ENCODE peak calls at places on chromosomes 16 and 17, in six cellular contexts. C is H1, M is trophoblast cell, T is IMR-90, V is mesendoderm, E is mesenchymal stem cell. J is an unnamed sample.

GRCh38 chr17:17523001-17523713 is 27.0 kb upstream of the RASD1 start:
- DNase-seq in C (no peak), M (no peak), T (no peak), V (peak), E (no peak), J (no peak)

GRCh38 chr17:82930043-82930923 is 90.5 kb upstream of the ZNF750 start:
- DNase-seq in C (no peak), M (no peak), T (no peak), V (no peak), E (no peak), J (no peak)

GRCh38 chr16:1407749-1408148 is 6.8 kb downstream of the UNKL start:
- DNase-seq in C (no peak), M (no peak), T (peak), V (no peak), E (no peak), J (no peak)

GRCh38 chr17:49935526-49936210 is 33.3 kb upstream of the DLX4 start:
- DNase-seq in C (no peak), M (peak), T (no peak), V (no peak), E (no peak), J (no peak)

GRCh38 chr17:56913867-56914640 is at the start of gene TRIM25:
- DNase-seq in C (peak), M (peak), T (peak), V (peak), E (peak), J (peak)

GRCh38 chr17:76940293-76940692 is 72.1 kb downstream of the MGAT5B start:
- DNase-seq in C (peak), M (no peak), T (no peak), V (peak), E (no peak), J (no peak)

GRCh38 chr16:788399-789126 is at the start of gene CHTF18:
- DNase-seq in C (peak), M (peak), T (peak), V (peak), E (peak), J (peak)

GRCh38 chr17:8163978-8164814 is 1.4 kb upstream of the VAMP2 start:
- DNase-seq in C (no peak), M (no peak), T (peak), V (peak), E (peak), J (no peak)

GRCh38 chr17:75637561-75637960 is 4.3 kb downstream of the SMIM5 start:
- DNase-seq in C (no peak), M (no peak), T (no peak), V (no peak), E (no peak), J (no peak)

GRCh38 chr17:47315451-47316266 is 8.1 kb upstream of the EFCAB13 start:
- DNase-seq in C (no peak), M (peak), T (peak), V (peak), E (peak), J (peak)

GRCh38 chr17:55285340-55286301 is 20.9 kb downstream of the HLF start:
- DNase-seq in C (no peak), M (peak), T (peak), V (no peak), E (no peak), J (no peak)

GRCh38 chr17:31559647-31560501 is 168.4 kb downstream of the RAB11FIP4 start:
- DNase-seq in C (peak), M (peak), T (no peak), V (peak), E (peak), J (no peak)

GRCh38 chr17:46925185-46925858 is 2.4 kb downstream of the GOSR2 start:
- DNase-seq in C (no peak), M (no peak), T (no peak), V (no peak), E (no peak), J (no peak)

GRCh38 chr16:17544785-17545184 is 74.0 kb upstream of the XYLT1 start:
- DNase-seq in C (peak), M (peak), T (no peak), V (peak), E (no peak), J (no peak)

GRCh38 chr17:8300629-8301242 is 5.5 kb upstream of the SLC25A35 start:
- DNase-seq in C (peak), M (peak), T (peak), V (peak), E (peak), J (peak)

GRCh38 chr16:83344014-83344413 is 463.8 kb upstream of the HSBP1 start:
- DNase-seq in C (no peak), M (peak), T (peak), V (no peak), E (peak), J (no peak)

GRCh38 chr16:24088767-24089166 is 167.4 kb upstream of the CACNG3 start:
- DNase-seq in C (no peak), M (no peak), T (no peak), V (no peak), E (no peak), J (no peak)

GRCh38 chr17:50955160-50955559 is 89.0 kb upstream of the TOB1 start:
- DNase-seq in C (no peak), M (no peak), T (no peak), V (no peak), E (no peak), J (no peak)

GRCh38 chr16:57143125-57143965 is 42.5 kb downstream of the PSME3IP1 start:
- DNase-seq in C (no peak), M (no peak), T (no peak), V (no peak), E (no peak), J (no peak)

GRCh38 chr17:74271281-74271680 is 2.8 kb upstream of the DNAI2 start:
- DNase-seq in C (no peak), M (no peak), T (no peak), V (peak), E (no peak), J (no peak)

GRCh38 chr16:64133396-64133795 is 988.5 kb downstream of the CDH11 start:
- DNase-seq in C (no peak), M (no peak), T (no peak), V (no peak), E (no peak), J (no peak)

GRCh38 chr17:81551458-81552243 is 502 bp downstream of the FAAP100 start:
- DNase-seq in C (no peak), M (peak), T (peak), V (no peak), E (peak), J (no peak)

GRCh38 chr17:39966771-39967170 is 4.0 kb downstream of the GSDMA start:
- DNase-seq in C (no peak), M (no peak), T (no peak), V (no peak), E (no peak), J (no peak)

GRCh38 chr17:39963826-39964225 is 1.0 kb downstream of the GSDMA start:
- DNase-seq in C (no peak), M (peak), T (no peak), V (no peak), E (no peak), J (no peak)

GRCh38 chr17:39960406-39961053 is 2.3 kb upstream of the GSDMA start:
- DNase-seq in C (no peak), M (no peak), T (no peak), V (no peak), E (no peak), J (no peak)

GRCh38 chr17:39965017-39965699 is 2.4 kb downstream of the GSDMA start:
- DNase-seq in C (no peak), M (no peak), T (no peak), V (no peak), E (no peak), J (no peak)

DNA sequence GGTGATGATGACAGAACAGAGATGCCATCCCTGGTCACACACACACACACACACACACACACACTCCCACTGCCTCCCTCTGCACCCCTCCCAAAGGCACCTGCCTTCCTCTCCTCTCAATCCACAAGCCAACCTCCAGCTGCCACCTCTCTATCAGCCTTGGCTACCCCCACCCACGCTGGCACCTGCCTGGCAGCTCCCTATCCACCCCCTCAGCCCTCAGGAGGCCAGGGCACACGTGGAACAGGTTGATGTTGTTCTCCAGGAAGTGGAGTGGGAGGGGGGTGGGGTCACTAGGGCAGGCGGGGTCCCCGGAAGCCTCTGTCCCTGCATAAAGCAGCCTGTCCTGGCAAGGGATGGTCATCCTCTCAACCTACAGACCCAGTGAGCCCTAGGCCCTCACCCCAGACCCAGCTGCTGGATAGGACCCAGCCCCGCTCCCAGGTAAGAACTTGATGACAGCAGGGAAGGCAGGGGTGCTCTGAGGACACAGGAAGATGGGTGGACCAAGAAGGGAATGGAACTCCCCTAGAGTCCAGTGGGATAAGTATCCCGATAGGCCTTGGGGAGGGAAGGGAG is at the start of gene GSDMA:
- DNase-seq in C (no peak), M (no peak), T (no peak), V (no peak), E (no peak), J (no peak)
- H3K4me3 ChIP-seq in C (no peak), M (no peak), T (no peak), V (no peak), E (no peak), J (no peak)

DNA sequence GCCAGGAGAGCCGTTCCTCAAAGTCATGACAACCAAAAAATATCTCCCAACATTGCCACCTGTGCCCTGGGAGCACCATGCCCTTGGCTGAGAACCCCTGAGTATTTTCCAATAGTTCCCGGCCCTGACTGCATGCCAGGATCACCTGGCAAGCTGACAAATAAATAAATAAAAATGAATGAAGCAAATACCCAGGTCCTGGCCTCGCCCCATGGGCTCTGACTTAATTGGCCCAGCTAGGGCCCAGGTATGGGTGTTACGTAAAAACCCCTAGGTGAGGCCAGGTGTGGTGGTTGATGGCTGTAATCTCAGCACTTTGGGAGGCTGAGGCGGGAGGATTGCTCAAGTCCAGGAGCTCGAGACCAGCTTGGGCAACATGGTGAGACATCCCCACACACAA is 2.7 kb upstream of the C16orf74 start:
- DNase-seq in C (no peak), M (peak), T (no peak), V (no peak), E (no peak), J (no peak)
- H3K9ac ChIP-seq in C (no peak), M (no peak), T (no peak), V (no peak), E (no peak), J (no peak)

GRCh38 chr17:78360371-78361226 is 722 bp upstream of the SOCS3 start:
- DNase-seq in C (peak), M (peak), T (peak), V (peak), E (peak), J (peak)

GRCh38 chr17:78357687-78358537 is 2.0 kb downstream of the SOCS3 start:
- DNase-seq in C (no peak), M (no peak), T (no peak), V (peak), E (peak), J (no peak)

GRCh38 chr17:78358538-78359215 is 1.2 kb downstream of the SOCS3 start:
- DNase-seq in C (no peak), M (peak), T (peak), V (no peak), E (peak), J (no peak)

GRCh38 chr17:78359936-78360370 is at the start of gene SOCS3:
- DNase-seq in C (peak), M (peak), T (peak), V (peak), E (peak), J (peak)

DNA sequence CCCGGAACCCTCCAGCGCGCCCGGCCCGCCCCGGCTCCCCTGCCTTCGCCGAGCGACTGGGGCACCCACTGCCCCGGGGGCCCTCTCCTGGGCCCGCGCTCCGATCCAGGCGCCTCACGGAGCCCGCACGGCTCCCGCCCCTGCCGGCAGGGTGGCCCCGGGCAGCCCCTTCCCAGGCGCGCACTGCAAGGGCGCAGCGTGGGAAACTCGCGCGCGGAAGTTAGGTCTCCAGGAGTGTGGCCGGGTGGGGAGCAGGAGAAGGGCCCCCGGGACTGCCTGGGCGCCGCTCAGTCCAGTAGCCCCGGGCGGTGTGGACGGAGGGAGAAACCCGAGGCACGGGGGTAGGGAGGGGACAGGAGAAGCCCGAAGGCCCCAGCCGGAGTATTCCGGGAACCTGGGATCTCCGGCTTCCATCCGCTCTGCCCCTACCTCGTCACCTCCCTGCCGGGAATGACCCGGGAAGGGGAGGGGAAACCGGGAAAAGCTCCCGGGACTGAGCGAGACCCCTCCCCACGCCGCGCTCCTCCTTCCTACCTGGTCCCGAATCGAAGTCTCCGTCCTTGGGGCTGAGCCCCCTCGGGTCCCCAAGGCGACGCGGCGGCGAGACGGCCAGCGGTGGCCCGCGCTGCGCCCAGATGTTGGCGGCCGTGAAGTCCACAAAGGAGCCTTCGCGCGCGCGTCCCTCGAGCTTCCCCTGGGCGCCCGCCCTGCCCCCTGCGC is 501 bp downstream of the SOCS3 start:
- DNase-seq in C (peak), M (peak), T (no peak), V (peak), E (no peak), J (no peak)
- H3K4ac ChIP-seq in C (no peak), M (peak), T (peak), V (peak), E (peak), J (peak)

GRCh38 chr17:30395398-30396022 is 16.8 kb downstream of the CPD start:
- DNase-seq in C (no peak), M (no peak), T (no peak), V (no peak), E (no peak), J (no peak)
- H3K4me3 ChIP-seq in C (no peak), M (no peak), T (no peak), V (no peak), E (no peak), J (no peak)

GRCh38 chr17:67489273-67489672 is 112.2 kb downstream of the PITPNC1 start:
- DNase-seq in C (no peak), M (no peak), T (no peak), V (no peak), E (no peak), J (no peak)

GRCh38 chr17:67488768-67489167 is 111.7 kb downstream of the PITPNC1 start:
- DNase-seq in C (no peak), M (no peak), T (no peak), V (no peak), E (no peak), J (no peak)

GRCh38 chr17:67488161-67488560 is 111.1 kb downstream of the PITPNC1 start:
- DNase-seq in C (no peak), M (peak), T (no peak), V (no peak), E (no peak), J (no peak)

GRCh38 chr17:67490471-67490870 is 113.4 kb downstream of the PITPNC1 start:
- DNase-seq in C (no peak), M (no peak), T (no peak), V (no peak), E (no peak), J (no peak)

DNA sequence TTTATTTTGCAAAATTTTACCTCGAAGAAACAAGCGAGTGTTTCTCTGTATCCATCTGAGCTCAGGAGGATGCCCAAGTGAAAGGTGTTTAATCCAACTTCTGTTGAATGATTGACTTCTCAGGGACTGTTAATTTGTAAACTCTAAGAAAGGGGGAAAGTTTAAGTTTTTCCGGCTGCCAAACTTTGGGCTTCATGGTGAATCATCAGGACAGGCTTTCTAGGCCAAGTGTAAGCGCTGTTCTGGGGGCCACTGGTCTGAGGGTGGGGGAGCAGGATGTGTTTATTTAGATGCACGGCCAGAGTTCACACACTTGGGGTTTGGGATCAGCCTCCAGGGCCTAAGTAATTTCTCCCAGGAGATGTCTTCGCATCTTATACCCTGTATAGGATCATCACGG is 110.4 kb downstream of the PITPNC1 start:
- DNase-seq in C (no peak), M (no peak), T (peak), V (no peak), E (peak), J (no peak)
- H3K9ac ChIP-seq in C (no peak), M (no peak), T (no peak), V (no peak), E (peak), J (no peak)

GRCh38 chr17:65182233-65182632 is 45.1 kb downstream of the RGS9 start:
- DNase-seq in C (no peak), M (no peak), T (no peak), V (no peak), E (no peak), J (no peak)

GRCh38 chr17:65183736-65184135 is 46.6 kb downstream of the RGS9 start:
- DNase-seq in C (peak), M (peak), T (peak), V (peak), E (peak), J (peak)

GRCh38 chr17:65185686-65186382 is 48.7 kb downstream of the RGS9 start:
- DNase-seq in C (peak), M (no peak), T (no peak), V (peak), E (no peak), J (no peak)

GRCh38 chr17:65185060-65185459 is 47.9 kb downstream of the RGS9 start:
- DNase-seq in C (no peak), M (no peak), T (no peak), V (no peak), E (no peak), J (no peak)

DNA sequence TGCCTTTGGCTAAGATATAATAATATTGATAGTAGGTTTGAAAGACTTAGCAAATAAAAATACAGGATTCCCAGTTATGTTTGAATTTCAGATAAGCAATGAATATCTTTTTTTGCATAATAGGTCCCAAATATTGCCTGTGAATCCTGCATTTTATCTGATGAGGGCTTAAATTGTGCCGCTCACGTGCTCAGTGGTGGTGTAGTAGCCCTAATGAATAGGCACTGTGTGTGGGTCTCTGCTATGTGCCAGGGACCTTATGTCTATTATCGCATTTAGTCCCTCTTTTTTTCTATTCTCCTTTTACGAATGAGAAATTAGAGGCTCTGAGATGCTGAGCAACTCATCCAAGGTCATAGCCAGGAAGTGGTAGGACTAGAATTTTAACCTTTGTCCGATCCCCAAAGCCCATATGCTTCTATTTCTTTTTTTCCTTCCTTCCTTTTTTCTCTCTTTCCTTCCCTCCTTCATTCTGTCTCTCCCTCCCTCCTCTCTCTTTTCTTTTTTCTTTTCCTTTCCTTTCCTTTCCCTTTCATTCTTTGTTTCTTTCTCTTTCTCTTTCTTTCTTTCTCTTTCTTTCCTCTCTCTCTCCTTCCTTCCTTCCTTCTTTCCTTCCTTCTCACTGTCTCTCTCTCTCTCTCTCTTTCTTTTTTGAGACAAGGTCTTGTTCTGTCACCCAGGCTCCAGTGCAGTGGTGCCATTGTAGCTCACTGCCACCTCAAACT is 47.2 kb downstream of the RGS9 start:
- DNase-seq in C (no peak), M (no peak), T (no peak), V (no peak), E (no peak), J (no peak)
- H3K4ac ChIP-seq in C (no peak), M (no peak), T (peak), V (no peak), E (peak), J (no peak)